ENCODE peak calls at places on chromosome 6, in seven cellular contexts. O is choroid plexus epithelial cell, Y is activated T-helper 1 cell treated with Interleukin-2 at 50 U/mL for 16 hours, P is LoVo, B is pancreas, U is adrenal gland, C is cardiac muscle cell. Z is an unnamed sample.

GRCh38 chr6:14734416-14735340 is 511.2 kb upstream of the JARID2 start:
- DNase-seq in O (peak; percentile 74), Y (no peak), P (no peak), B (no peak), U (no peak), C (no peak), Z (no peak)

GRCh38 chr6:133923938-133924593 is 29.0 kb upstream of the TBPL1 start:
- DNase-seq in O (peak; percentile 93), Y (no peak), P (peak; percentile 77), B (peak; percentile 50), U (peak; percentile 53), C (peak; percentile 77), Z (peak; percentile 64)

GRCh38 chr6:161393839-161394364 is 120.0 kb upstream of the AGPAT4 start:
- DNase-seq in O (peak; percentile 96), Y (peak; percentile 20), P (peak; percentile 70), B (peak; percentile 33), U (peak; percentile 76), C (peak; percentile 73), Z (no peak)

GRCh38 chr6:163404825-163405265 is 9.7 kb upstream of the QKI start:
- DNase-seq in O (peak; percentile 74), Y (no peak), P (no peak), B (no peak), U (peak; percentile 46), C (peak; percentile 35), Z (peak; percentile 48)

GRCh38 chr6:143755301-143755744 is 77.6 kb downstream of the PHACTR2 start:
- DNase-seq in O (peak; percentile 48), Y (no peak), P (peak; percentile 88), B (no peak), U (peak; percentile 94), C (no peak), Z (no peak)

GRCh38 chr6:115765966-115766365 is 294.7 kb downstream of the FRK start:
- DNase-seq in O (no peak), Y (no peak), P (no peak), B (no peak), U (no peak), C (no peak), Z (no peak)

GRCh38 chr6:105373481-105373880 is 29.4 kb downstream of the PREP start:
- DNase-seq in O (no peak), Y (no peak), P (no peak), B (no peak), U (no peak), C (no peak), Z (no peak)

GRCh38 chr6:7085911-7086310 is 21.9 kb upstream of the RREB1 start:
- DNase-seq in O (no peak), Y (no peak), P (no peak), B (no peak), U (peak; percentile 89), C (peak; percentile 82), Z (peak; percentile 35)